ENCODE peak calls at places on chromosomes 3 and 15, in five cellular contexts. F is esophagus squamous epithelium, H is tibial nerve, R is ovary, A is HCT116. T is an unnamed sample.

GRCh38 chr3:8709801-8710524 is 23.6 kb upstream of the CAV3 start:
- DNase-seq in F (no peak), H (no peak), R (no peak), A (no peak), T (peak; percentile 42)

GRCh38 chr3:138567403-138567802 is 26.7 kb downstream of the CEP70 start:
- DNase-seq in F (no peak), H (no peak), R (no peak), A (no peak), T (no peak)

GRCh38 chr3:98977520-98977919 is 76.0 kb upstream of the DCBLD2 start:
- DNase-seq in F (no peak), H (no peak), R (no peak), A (peak; percentile 97), T (no peak)

GRCh38 chr3:53196575-53197407 is 35.8 kb downstream of the PRKCD start:
- DNase-seq in F (no peak), H (no peak), R (no peak), A (peak; percentile 83), T (no peak)

GRCh38 chr3:169662215-169663070 is 1.1 kb downstream of the MECOM start:
- DNase-seq in F (no peak), H (no peak), R (peak; percentile 65), A (peak; percentile 24), T (peak; percentile 88)

GRCh38 chr3:127747751-127748521 is 74.4 kb downstream of the MGLL start:
- DNase-seq in F (no peak), H (peak; percentile 71), R (peak; percentile 38), A (no peak), T (peak; percentile 53)

GRCh38 chr3:65811917-65812316 is 226.8 kb downstream of the MAGI1 start:
- DNase-seq in F (no peak), H (no peak), R (no peak), A (no peak), T (no peak)

GRCh38 chr3:126555795-126556636 is 2.7 kb downstream of the C3orf22 start:
- DNase-seq in F (no peak), H (no peak), R (peak; percentile 7), A (no peak), T (peak; percentile 63)

GRCh38 chr3:115862824-115863223 is 239.5 kb downstream of the GAP43 start:
- DNase-seq in F (no peak), H (no peak), R (no peak), A (no peak), T (no peak)

GRCh38 chr3:100506355-100506754 is 13.9 kb downstream of the TMEM45A start:
- DNase-seq in F (no peak), H (no peak), R (no peak), A (no peak), T (no peak)

GRCh38 chr3:85939026-85939616 is 980.3 kb downstream of the CADM2 start:
- DNase-seq in F (no peak), H (no peak), R (no peak), A (no peak), T (no peak)

GRCh38 chr3:14319654-14320182 is 82.7 kb upstream of the SLC6A6 start:
- DNase-seq in F (no peak), H (no peak), R (no peak), A (peak; percentile 77), T (no peak)

GRCh38 chr3:159045279-159045678 is 243.4 kb downstream of the MFSD1 start:
- DNase-seq in F (no peak), H (no peak), R (no peak), A (no peak), T (no peak)

GRCh38 chr3:67526246-67526645 is 128.2 kb downstream of the SUCLG2 start:
- DNase-seq in F (no peak), H (no peak), R (no peak), A (no peak), T (no peak)

GRCh38 chr15:89367485-89368451 is 33.1 kb upstream of the POLG start:
- DNase-seq in F (no peak), H (no peak), R (no peak), A (no peak), T (no peak)

GRCh38 chr3:24495334-24495994 is 814 bp upstream of the THRB start:
- DNase-seq in F (no peak), H (peak; percentile 16), R (peak; percentile 30), A (peak; percentile 60), T (peak; percentile 87)

GRCh38 chr3:182738583-182739514 is 54.5 kb upstream of the ATP11B start:
- DNase-seq in F (no peak), H (no peak), R (no peak), A (peak; percentile 69), T (no peak)

GRCh38 chr15:43887901-43888300 is 61.1 kb downstream of the WDR76 start:
- DNase-seq in F (no peak), H (no peak), R (no peak), A (no peak), T (no peak)

DNA sequence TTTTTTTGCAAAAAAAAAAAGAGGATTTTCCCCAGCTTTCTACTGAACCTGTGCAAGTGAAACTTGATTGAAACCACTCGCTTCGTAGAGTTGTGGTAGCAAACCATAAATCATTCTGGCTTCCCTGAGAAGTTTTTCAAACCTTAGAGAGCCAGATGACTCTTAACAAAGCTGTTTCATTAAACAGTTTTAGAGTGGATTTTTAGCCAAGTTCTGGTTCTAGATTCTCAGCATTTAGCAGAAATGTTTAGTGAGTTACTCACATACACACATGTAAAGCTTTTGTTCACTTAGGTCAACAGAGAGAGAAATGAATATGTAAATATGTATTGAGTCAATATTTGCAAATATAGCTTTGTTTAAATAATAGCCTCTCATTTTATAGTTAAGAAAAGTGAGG is 18.1 kb upstream of the CCR9 start:
- DNase-seq in F (no peak), H (no peak), R (no peak), A (no peak), T (no peak)
- H3K27me3 ChIP-seq in F (no peaks in the 10 kb centered on the region), H (no peaks in the 10 kb centered on the region), R (no peaks in the 10 kb centered on the region), A (no peaks in the 10 kb centered on the region), T (no peaks in the 10 kb centered on the region)

GRCh38 chr3:63845215-63845614 is 18.4 kb downstream of the THOC7 start:
- DNase-seq in F (no peak), H (no peak), R (no peak), A (no peak), T (no peak)
- TF ChIP-seq POLR2A in F (no peak), H (no peak), R (no peak), A (no peak), T (no peak)

DNA sequence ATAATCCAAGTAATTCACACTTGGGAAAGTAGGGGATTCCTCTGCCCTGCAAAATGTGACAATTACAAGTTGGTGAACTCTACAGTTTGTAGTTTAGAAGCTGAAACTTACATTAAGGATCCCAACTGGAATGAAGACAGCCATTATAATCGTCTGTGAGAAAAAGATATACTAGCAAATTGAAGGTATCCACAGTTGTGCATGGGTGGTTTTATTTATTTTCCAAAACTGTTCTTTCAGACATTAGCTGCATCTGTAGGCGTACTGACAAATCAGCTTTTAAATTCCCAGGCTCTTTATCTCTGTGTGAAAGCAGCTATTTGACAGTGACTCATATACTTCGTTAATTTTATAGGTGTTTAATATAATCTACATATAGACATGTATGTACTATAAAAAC is 12.5 kb upstream of the ISL2 start:
- DNase-seq in F (no peak), H (no peak), R (no peak), A (no peak), T (no peak)
- H3K27me3 ChIP-seq in F (no peaks in the 10 kb centered on the region), H (peaks cover 87% of the 10 kb centered on the region), R (no peaks in the 10 kb centered on the region), A (no peaks in the 10 kb centered on the region), T (peaks cover 7% of the 10 kb centered on the region)

DNA sequence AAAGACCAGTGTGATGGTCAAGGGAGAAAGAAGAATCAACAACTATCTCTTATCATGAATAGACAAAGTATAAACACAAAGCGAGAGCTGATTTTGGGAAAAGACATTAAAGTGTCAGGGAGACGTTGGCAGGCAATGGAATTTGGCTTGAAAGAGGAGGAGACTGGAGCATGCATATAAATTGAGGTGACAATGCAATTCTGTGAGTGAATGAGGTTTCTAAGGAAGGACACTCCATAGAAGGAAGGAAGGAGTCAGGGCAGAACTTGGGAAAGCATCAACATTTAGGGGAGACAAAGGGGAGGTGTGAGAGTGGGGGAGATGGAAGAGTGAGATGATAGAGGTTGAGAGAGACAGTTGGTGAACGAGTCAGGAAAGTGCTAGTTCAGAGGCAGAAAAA is 543.0 kb upstream of the TBL1XR1 start:
- DNase-seq in F (no peak), H (no peak), R (no peak), A (no peak), T (no peak)
- TF ChIP-seq POLR2A in F (no peak), H (no peak), R (no peak), A (no peak), T (no peak)

GRCh38 chr3:72613871-72614270 is 234.4 kb downstream of the SHQ1 start:
- DNase-seq in F (no peak), H (no peak), R (no peak), A (no peak), T (no peak)

GRCh38 chr3:72615182-72615581 is 233.1 kb downstream of the SHQ1 start:
- DNase-seq in F (no peak), H (no peak), R (no peak), A (no peak), T (no peak)

GRCh38 chr3:72617420-72618024 is 230.7 kb downstream of the SHQ1 start:
- DNase-seq in F (no peak), H (no peak), R (no peak), A (no peak), T (no peak)

GRCh38 chr3:72614394-72615074 is 233.7 kb downstream of the SHQ1 start:
- DNase-seq in F (no peak), H (no peak), R (no peak), A (no peak), T (no peak)

GRCh38 chr3:72618739-72619138 is 229.5 kb downstream of the SHQ1 start:
- DNase-seq in F (no peak), H (no peak), R (no peak), A (no peak), T (no peak)
- H3K27me3 ChIP-seq in F (no peaks in the 10 kb centered on the region), H (no peaks in the 10 kb centered on the region), R (no peaks in the 10 kb centered on the region), A (no peaks in the 10 kb centered on the region), T (no peaks in the 10 kb centered on the region)

DNA sequence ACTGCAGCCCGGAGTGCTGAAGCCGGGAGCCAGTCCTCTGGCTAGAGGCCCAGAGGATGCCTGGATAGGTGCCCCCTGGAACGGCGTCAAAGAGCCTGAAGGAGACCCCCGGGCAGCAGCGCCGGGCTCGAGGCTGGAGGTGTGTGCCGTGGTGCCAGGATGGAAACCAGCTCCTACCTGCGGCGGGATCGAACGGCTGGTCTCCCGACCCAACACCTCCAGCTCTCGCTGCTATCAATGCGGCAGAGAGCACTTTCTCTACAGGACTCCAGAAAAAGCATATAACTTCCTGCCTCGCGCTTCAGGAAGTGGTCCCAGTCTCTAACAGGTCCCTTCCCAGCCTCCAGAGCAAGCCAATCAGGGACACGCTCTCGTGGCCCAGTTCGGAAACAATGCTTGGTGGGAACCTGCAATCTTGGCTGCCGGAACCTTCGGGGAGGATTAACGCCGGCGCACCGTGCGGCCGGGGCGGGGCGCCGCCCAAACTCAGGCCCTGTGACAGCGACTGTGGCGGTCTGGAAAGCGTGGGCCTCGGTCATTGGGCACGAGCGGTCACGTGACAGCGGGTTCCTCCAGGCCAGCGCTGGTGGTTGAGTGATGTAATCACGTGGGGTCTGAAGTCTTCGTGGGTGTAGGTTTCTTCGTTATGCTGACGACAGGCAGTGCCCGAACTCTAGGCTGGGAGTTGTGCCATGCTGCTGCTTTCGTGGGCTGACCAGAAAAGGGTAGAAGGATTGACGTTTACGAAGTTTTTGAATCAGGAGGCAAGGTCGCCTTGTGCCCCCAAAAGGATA is at the start of gene SLC33A1:
- DNase-seq in F (peak; percentile 95), H (peak; percentile 97), R (peak; percentile 99), A (peak; percentile 99), T (peak; percentile 100)
- TF ChIP-seq POLR2A in F (no peak), H (peak; percentile 80), R (peak; percentile 82), A (peak; percentile 83), T (peak; percentile 74)

GRCh38 chr3:32819581-32820348 is 2.0 kb downstream of the TRIM71 start:
- DNase-seq in F (no peak), H (no peak), R (no peak), A (no peak), T (no peak)
- H3K27me3 ChIP-seq in F (peaks cover 28% of the 10 kb centered on the region), H (peaks cover 72% of the 10 kb centered on the region), R (no peaks in the 10 kb centered on the region), A (no peaks in the 10 kb centered on the region), T (peaks cover 34% of the 10 kb centered on the region)

GRCh38 chr3:196942226-196942914 is at the start of gene NCBP2:
- DNase-seq in F (peak; percentile 94), H (peak; percentile 99), R (peak; percentile 99), A (peak; percentile 96), T (peak; percentile 98)
- TF ChIP-seq POLR2A in F (no peak), H (peak; percentile 72), R (peak; percentile 61), A (peak; percentile 64), T (peak; percentile 27)

T was measured in spleen.